ENCODE peak calls at places on chromosomes 1 and 21, in five cellular contexts. I is thoracic aorta; Z is NB4; N is effector memory CD4-positive, alpha-beta T cell; K is mucosa of descending colon. J is an unnamed sample.
A peak's percentile ranks its signal among the peaks of the same experiment; 100 is the strongest.

GRCh38 chr1:182703539-182703938 is 19.2 kb upstream of the RGS8 start:
- DNase-seq in I (no peak), Z (no peak), K (no peak), N (no peak), J (no peak)

GRCh38 chr1:157948547-157949152 is 44.8 kb upstream of the KIRREL1 start:
- DNase-seq in Z (peak; percentile 55), N (no peak), K (no peak), I (no peak), J (peak; percentile 36)

GRCh38 chr1:5513891-5514515 is 478.2 kb downstream of the NPHP4 start:
- DNase-seq in I (no peak), N (no peak), K (peak; percentile 54), Z (no peak), J (no peak)

GRCh38 chr1:234823191-234824176 is 213.5 kb upstream of the IRF2BP2 start:
- DNase-seq in K (peak; percentile 76), Z (no peak), I (no peak), N (no peak), J (no peak)

GRCh38 chr1:201761871-201762270 is 67.1 kb upstream of the IPO9 start:
- DNase-seq in N (no peak), K (no peak), I (no peak), Z (no peak), J (no peak)

GRCh38 chr1:1782399-1783221 is 4.3 kb upstream of the NADK start:
- DNase-seq in K (peak; percentile 89), Z (peak; percentile 66), N (no peak), I (peak; percentile 41), J (peak; percentile 59)

GRCh38 chr1:232678185-232678886 is 48.4 kb upstream of the SIPA1L2 start:
- DNase-seq in I (no peak), N (no peak), K (no peak), Z (no peak), J (no peak)

GRCh38 chr1:101567582-101568189 is 330.9 kb downstream of the S1PR1 start:
- DNase-seq in I (no peak), K (peak; percentile 53), Z (peak; percentile 39), N (no peak), J (peak; percentile 16)

GRCh38 chr1:111948209-111949131 is 41.0 kb downstream of the KCND3 start:
- DNase-seq in N (no peak), I (no peak), Z (peak; percentile 70), K (no peak), J (no peak)

GRCh38 chr1:175963740-175964139 is 220.3 kb upstream of the TNR start:
- DNase-seq in I (no peak), N (no peak), Z (no peak), K (no peak), J (no peak)

GRCh38 chr1:155834296-155834926 is 22.6 kb downstream of the GON4L start:
- DNase-seq in I (no peak), Z (no peak), N (no peak), K (no peak), J (peak; percentile 36)

GRCh38 chr1:56401191-56401590 is 178.2 kb downstream of the PLPP3 start:
- DNase-seq in I (no peak), Z (no peak), K (no peak), N (no peak), J (no peak)

GRCh38 chr1:41783189-41783639 is 135.5 kb downstream of the HIVEP3 start:
- DNase-seq in N (no peak), I (no peak), K (no peak), Z (no peak), J (peak; percentile 71)

GRCh38 chr1:54404939-54405880 is 984 bp downstream of the SSBP3 start:
- DNase-seq in K (peak; percentile 66), I (no peak), Z (peak; percentile 64), N (no peak), J (no peak)

GRCh38 chr1:54403377-54403776 is 2.8 kb downstream of the SSBP3 start:
- DNase-seq in I (no peak), N (no peak), Z (no peak), K (no peak), J (no peak)

GRCh38 chr1:54403808-54404261 is 2.4 kb downstream of the SSBP3 start:
- DNase-seq in N (no peak), K (no peak), I (no peak), Z (peak; percentile 82), J (peak; percentile 73)

GRCh38 chr1:54402896-54403295 is 3.3 kb downstream of the SSBP3 start:
- DNase-seq in Z (no peak), I (no peak), K (no peak), N (no peak), J (no peak)

DNA sequence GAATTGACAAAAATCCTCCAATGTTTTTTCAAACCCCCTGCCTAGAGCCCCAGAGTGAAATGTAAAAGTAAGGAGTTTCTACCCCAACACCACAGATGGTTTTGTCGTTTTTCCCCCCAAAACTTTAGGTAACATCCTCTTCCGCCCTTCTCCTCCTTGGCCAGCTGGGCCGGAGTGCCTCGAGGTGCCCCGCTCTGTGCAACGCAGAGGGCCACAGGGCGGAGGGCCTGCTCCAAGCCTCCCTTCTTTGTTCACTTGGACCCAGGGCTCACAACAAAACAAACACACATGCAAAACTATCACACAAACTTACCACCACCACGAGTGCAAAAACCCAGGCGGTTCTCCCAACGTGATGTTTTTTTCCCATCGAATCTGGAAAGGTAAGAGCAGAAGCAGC is 1.9 kb downstream of the SSBP3 start:
- DNase-seq in I (no peak), Z (no peak), K (no peak), N (no peak), J (no peak)
- H3K4me3 ChIP-seq in I (peak overlapping the region; percentile 96), Z (peak overlapping the region; percentile 32), K (no peak overlapping the region), N (peak overlapping the region; percentile 77), J (peak overlapping the region; percentile 76)

DNA sequence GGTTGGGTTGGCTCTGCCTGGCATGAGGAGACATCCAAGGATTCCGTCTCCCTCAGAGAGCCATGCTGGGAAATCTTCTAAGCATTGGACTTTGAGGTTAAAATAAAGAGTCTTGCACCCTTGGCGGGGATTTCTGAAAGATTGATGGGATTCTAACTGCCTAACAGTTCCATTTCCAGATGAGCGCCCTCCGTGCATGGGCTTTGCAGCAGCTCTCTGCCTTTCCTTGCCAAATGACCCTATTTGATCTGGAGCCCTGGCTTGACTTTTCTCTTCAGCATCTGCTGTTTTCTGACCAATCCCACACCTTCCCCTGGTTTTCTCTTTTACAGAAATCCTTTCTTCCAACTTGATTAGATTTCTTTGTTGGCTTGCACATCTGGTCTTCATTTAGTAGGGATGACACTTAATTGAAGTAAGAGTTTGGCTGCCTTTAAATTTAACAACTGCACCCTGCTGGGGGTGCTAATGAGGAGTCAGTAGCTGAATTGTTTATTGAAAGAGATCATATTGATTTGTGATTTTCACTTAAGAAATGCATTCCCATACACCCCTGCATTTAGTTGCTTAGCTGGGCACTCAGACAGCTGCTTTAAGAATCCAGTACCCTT is 99.5 kb downstream of the NOS1AP start:
- DNase-seq in N (no peak), K (no peak), Z (no peak), I (no peak), J (no peak)
- H3K4me3 ChIP-seq in N (no peak overlapping the region), K (no peak overlapping the region), Z (no peak overlapping the region), I (no peak overlapping the region), J (no peak overlapping the region)

GRCh38 chr1:37947364-37947763 is 511 bp upstream of the INPP5B start:
- DNase-seq in Z (peak; percentile 35), N (no peak), K (peak; percentile 70), I (no peak), J (no peak)
- H3K4me3 ChIP-seq in Z (peak overlapping the region; percentile 75), N (no peak overlapping the region), K (no peak overlapping the region), I (peak overlapping the region; percentile 88), J (no peak overlapping the region)

DNA sequence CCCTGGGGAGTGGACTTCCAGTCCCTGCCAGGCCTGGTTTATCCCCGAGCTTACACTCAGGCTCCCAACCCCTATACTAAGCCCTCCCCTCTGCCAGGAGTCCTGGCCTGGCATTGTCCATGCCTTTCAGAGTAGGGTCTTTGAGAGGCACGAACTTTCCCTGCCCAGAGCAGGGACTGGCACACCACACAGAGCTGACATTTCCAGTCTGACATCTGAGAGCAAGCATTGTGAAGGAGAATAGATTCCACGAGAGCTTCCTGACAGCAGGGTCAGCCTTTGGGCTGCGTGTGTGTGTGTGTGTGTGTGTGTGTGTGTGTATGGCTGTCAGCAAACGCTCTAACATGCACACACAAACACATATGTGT is 59.5 kb upstream of the LAPTM5 start:
- DNase-seq in I (no peak), Z (no peak), K (no peak), N (no peak), J (no peak)
- H3K4me3 ChIP-seq in I (no peak overlapping the region), Z (no peak overlapping the region), K (no peak overlapping the region), N (no peak overlapping the region), J (no peak overlapping the region)

DNA sequence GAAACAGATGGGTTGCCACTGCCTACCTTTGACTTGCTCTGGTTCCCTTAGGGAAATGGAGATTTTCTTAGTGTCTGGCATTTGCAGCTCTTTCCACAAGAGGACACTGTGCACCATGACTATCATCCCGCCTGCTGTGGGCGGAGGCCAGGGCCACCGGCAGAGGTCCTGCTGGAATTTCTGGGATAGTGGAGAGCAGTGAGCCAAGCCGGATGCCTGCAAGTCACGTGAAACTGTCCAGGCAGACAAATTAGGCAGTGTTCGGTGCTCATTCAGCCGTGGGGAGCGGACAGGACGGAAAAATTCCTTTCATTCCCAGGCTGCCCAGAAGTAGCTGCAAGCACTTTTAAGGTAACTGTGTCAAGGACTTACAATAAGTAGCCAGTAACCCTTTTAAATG is 43.4 kb downstream of the IGSF5 start:
- DNase-seq in I (no peak), N (no peak), Z (peak; percentile 13), K (peak; percentile 58), J (peak; percentile 28)
- H3K4me3 ChIP-seq in I (peak overlapping the region; percentile 26), N (no peak overlapping the region), Z (no peak overlapping the region), K (no peak overlapping the region), J (no peak overlapping the region)

GRCh38 chr21:45456014-45456835 is 51.3 kb downstream of the COL18A1 start:
- DNase-seq in N (no peak), K (peak; percentile 19), I (no peak), Z (no peak), J (no peak)

GRCh38 chr21:45453308-45453950 is 48.5 kb downstream of the COL18A1 start:
- DNase-seq in N (no peak), I (no peak), Z (no peak), K (peak; percentile 5), J (no peak)

GRCh38 chr21:45455321-45456013 is 50.5 kb downstream of the COL18A1 start:
- DNase-seq in N (no peak), Z (peak; percentile 52), I (no peak), K (peak; percentile 26), J (peak; percentile 58)

GRCh38 chr21:45454081-45454923 is 49.3 kb downstream of the COL18A1 start:
- DNase-seq in I (no peak), N (no peak), Z (no peak), K (peak; percentile 25), J (no peak)

GRCh38 chr21:45454924-45455315 is 50.0 kb downstream of the COL18A1 start:
- DNase-seq in K (peak; percentile 31), Z (no peak), I (no peak), N (no peak), J (no peak)
- H3K4me3 ChIP-seq in K (no peak overlapping the region), Z (no peak overlapping the region), I (peak overlapping the region; percentile 69), N (no peak overlapping the region), J (no peak overlapping the region)

DNA sequence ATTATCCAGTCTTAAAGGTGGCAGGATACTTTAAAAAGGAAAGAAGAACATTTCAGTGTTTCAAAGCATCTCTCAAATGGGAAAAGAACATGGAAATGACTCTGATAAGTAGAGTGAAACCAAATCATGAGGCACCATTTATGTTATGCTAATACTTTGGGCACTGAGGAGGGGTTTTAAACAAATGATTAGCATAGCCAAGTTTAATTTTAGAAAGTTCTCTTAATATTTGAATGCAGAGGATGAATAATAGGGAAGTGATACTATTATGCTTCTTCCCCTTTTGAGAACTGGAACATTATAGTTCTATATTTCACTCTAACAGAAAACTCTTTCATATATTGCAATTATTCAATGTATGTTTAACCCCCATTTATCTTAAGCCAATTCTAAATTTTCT is 1181.9 kb upstream of the PRMT6 start:
- DNase-seq in K (no peak), I (no peak), N (no peak), Z (no peak), J (no peak)
- H3K4me3 ChIP-seq in K (no peak overlapping the region), I (no peak overlapping the region), N (no peak overlapping the region), Z (no peak overlapping the region), J (no peak overlapping the region)

GRCh38 chr1:174815036-174815435 is 184.7 kb upstream of the CACYBP start:
- DNase-seq in N (no peak), Z (peak; percentile 2), I (no peak), K (no peak), J (no peak)
- H3K4me3 ChIP-seq in N (no peak overlapping the region), Z (no peak overlapping the region), I (no peak overlapping the region), K (no peak overlapping the region), J (no peak overlapping the region)